ENCODE peak calls at places on chromosomes 13 and 19, in nine cellular contexts. One of them, this sample, is unnamed.

GRCh38 chr19:8609210-8610040 is 1.1 kb downstream of the ADAMTS10 start:
- DNase-seq in fibroblast of pulmonary artery: peak
- DNase-seq in choroid plexus epithelial cell: peak
- DNase-seq in foreskin fibroblast: peak
- DNase-seq in WERI-Rb-1: peak
- DNase-seq in GM23338: peak
- DNase-seq in MCF 10A: no peak
- DNase-seq in cardiac muscle cell: peak
- DNase-seq in dorsolateral prefrontal cortex: peak
- DNase-seq in this sample: peak

GRCh38 chr13:108508263-108508662 is 121.1 kb upstream of the MYO16 start:
- DNase-seq in fibroblast of pulmonary artery: peak
- DNase-seq in choroid plexus epithelial cell: peak
- DNase-seq in foreskin fibroblast: peak
- DNase-seq in WERI-Rb-1: no peak
- DNase-seq in GM23338: peak
- DNase-seq in MCF 10A: peak
- DNase-seq in cardiac muscle cell: peak
- DNase-seq in dorsolateral prefrontal cortex: no peak
- DNase-seq in this sample: no peak

GRCh38 chr19:30670011-30670329 is 297.8 kb downstream of the ZNF536 start:
- DNase-seq in fibroblast of pulmonary artery: no peak
- DNase-seq in choroid plexus epithelial cell: no peak
- DNase-seq in foreskin fibroblast: no peak
- DNase-seq in WERI-Rb-1: peak
- DNase-seq in GM23338: peak
- DNase-seq in MCF 10A: no peak
- DNase-seq in cardiac muscle cell: no peak
- DNase-seq in dorsolateral prefrontal cortex: no peak
- DNase-seq in this sample: no peak

GRCh38 chr19:45515081-45515624 is 7.9 kb downstream of the VASP start:
- DNase-seq in fibroblast of pulmonary artery: no peak
- DNase-seq in choroid plexus epithelial cell: no peak
- DNase-seq in foreskin fibroblast: no peak
- DNase-seq in WERI-Rb-1: no peak
- DNase-seq in GM23338: no peak
- DNase-seq in MCF 10A: no peak
- DNase-seq in cardiac muscle cell: no peak
- DNase-seq in dorsolateral prefrontal cortex: no peak
- DNase-seq in this sample: no peak

GRCh38 chr13:31261241-31261640 is 61.5 kb downstream of the B3GLCT start:
- DNase-seq in fibroblast of pulmonary artery: no peak
- DNase-seq in choroid plexus epithelial cell: no peak
- DNase-seq in foreskin fibroblast: peak
- DNase-seq in WERI-Rb-1: no peak
- DNase-seq in GM23338: no peak
- DNase-seq in MCF 10A: no peak
- DNase-seq in cardiac muscle cell: no peak
- DNase-seq in dorsolateral prefrontal cortex: no peak
- DNase-seq in this sample: no peak

GRCh38 chr19:14089412-14089661 is 1.2 kb downstream of the SAMD1 start:
- DNase-seq in fibroblast of pulmonary artery: peak
- DNase-seq in choroid plexus epithelial cell: peak
- DNase-seq in foreskin fibroblast: peak
- DNase-seq in WERI-Rb-1: peak
- DNase-seq in GM23338: peak
- DNase-seq in MCF 10A: no peak
- DNase-seq in cardiac muscle cell: peak
- DNase-seq in dorsolateral prefrontal cortex: no peak
- DNase-seq in this sample: no peak

GRCh38 chr19:40523322-40524047 is 53.2 kb upstream of the SHKBP1 start:
- DNase-seq in fibroblast of pulmonary artery: peak
- DNase-seq in choroid plexus epithelial cell: peak
- DNase-seq in foreskin fibroblast: peak
- DNase-seq in WERI-Rb-1: peak
- DNase-seq in GM23338: peak
- DNase-seq in MCF 10A: peak
- DNase-seq in cardiac muscle cell: peak
- DNase-seq in dorsolateral prefrontal cortex: peak
- DNase-seq in this sample: peak

GRCh38 chr13:61276401-61276800 is 139.2 kb downstream of the PCDH20 start:
- DNase-seq in fibroblast of pulmonary artery: no peak
- DNase-seq in choroid plexus epithelial cell: no peak
- DNase-seq in foreskin fibroblast: no peak
- DNase-seq in WERI-Rb-1: no peak
- DNase-seq in GM23338: no peak
- DNase-seq in MCF 10A: no peak
- DNase-seq in cardiac muscle cell: no peak
- DNase-seq in dorsolateral prefrontal cortex: no peak
- DNase-seq in this sample: no peak

GRCh38 chr19:49415102-49415809 is 8.0 kb downstream of the PTH2 start:
- DNase-seq in fibroblast of pulmonary artery: peak
- DNase-seq in choroid plexus epithelial cell: peak
- DNase-seq in foreskin fibroblast: no peak
- DNase-seq in WERI-Rb-1: no peak
- DNase-seq in GM23338: no peak
- DNase-seq in MCF 10A: no peak
- DNase-seq in cardiac muscle cell: peak
- DNase-seq in dorsolateral prefrontal cortex: no peak
- DNase-seq in this sample: no peak

GRCh38 chr13:24124789-24125476 is 35.6 kb upstream of the SPATA13 start:
- DNase-seq in fibroblast of pulmonary artery: no peak
- DNase-seq in choroid plexus epithelial cell: no peak
- DNase-seq in foreskin fibroblast: no peak
- DNase-seq in WERI-Rb-1: no peak
- DNase-seq in GM23338: peak
- DNase-seq in MCF 10A: no peak
- DNase-seq in cardiac muscle cell: no peak
- DNase-seq in dorsolateral prefrontal cortex: no peak
- DNase-seq in this sample: no peak

GRCh38 chr13:48647625-48648024 is 6.1 kb upstream of the CYSLTR2 start:
- DNase-seq in fibroblast of pulmonary artery: no peak
- DNase-seq in choroid plexus epithelial cell: peak
- DNase-seq in foreskin fibroblast: no peak
- DNase-seq in WERI-Rb-1: no peak
- DNase-seq in GM23338: no peak
- DNase-seq in MCF 10A: no peak
- DNase-seq in cardiac muscle cell: no peak
- DNase-seq in dorsolateral prefrontal cortex: no peak
- DNase-seq in this sample: no peak

DNA sequence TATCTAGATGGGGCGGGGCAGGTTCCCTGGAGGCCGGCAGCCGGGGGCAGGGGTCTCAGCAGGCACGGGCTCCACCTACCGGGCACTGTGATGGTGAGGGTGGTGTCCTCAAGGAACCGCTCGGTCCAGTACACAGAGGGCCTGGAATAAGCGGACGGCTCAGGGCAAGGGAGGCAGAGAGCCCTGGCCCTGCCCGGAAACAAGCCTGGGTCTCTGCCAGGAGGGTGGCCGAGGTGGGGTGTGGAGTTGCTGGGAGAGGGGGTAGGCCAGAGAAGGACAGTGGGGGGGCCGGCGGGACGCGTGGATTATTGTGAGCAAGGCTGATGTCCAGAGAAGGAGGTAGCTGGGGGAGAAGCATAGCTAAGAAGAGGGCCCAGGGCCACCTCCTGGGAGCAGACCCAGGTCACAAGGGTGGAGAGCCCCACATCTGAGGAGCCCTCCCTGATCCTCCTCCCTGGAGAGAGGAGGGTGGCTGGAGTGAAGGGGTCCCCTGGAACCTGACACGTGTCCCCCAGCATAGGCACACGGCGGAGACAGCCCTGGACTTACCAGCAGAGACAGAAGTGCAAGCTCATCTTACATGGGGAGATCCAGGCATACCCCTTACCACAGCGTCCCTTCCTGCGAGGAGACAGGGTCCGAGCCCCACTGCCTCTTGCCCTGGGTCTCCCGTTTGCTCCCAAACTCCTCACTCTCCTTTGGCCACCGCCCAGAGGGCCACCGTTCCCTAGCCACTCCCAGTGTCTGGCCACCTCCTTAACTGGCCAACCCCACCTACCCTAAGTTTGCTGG is 29.0 kb upstream of the MIER2 start:
- DNase-seq in fibroblast of pulmonary artery: no peak
- DNase-seq in choroid plexus epithelial cell: no peak
- DNase-seq in foreskin fibroblast: no peak
- DNase-seq in WERI-Rb-1: no peak
- DNase-seq in GM23338: no peak
- DNase-seq in MCF 10A: no peak
- DNase-seq in cardiac muscle cell: no peak
- DNase-seq in dorsolateral prefrontal cortex: no peak
- DNase-seq in this sample: no peak
- TF ChIP-seq CTCF in fibroblast of pulmonary artery: no peak
- TF ChIP-seq CTCF in choroid plexus epithelial cell: no peak
- TF ChIP-seq CTCF in foreskin fibroblast: no peak
- TF ChIP-seq CTCF in WERI-Rb-1: no peak
- TF ChIP-seq CTCF in GM23338: peak
- TF ChIP-seq CTCF in MCF 10A: no peak
- TF ChIP-seq CTCF in cardiac muscle cell: no peak
- TF ChIP-seq CTCF in dorsolateral prefrontal cortex: no peak
- TF ChIP-seq CTCF in this sample: no peak

DNA sequence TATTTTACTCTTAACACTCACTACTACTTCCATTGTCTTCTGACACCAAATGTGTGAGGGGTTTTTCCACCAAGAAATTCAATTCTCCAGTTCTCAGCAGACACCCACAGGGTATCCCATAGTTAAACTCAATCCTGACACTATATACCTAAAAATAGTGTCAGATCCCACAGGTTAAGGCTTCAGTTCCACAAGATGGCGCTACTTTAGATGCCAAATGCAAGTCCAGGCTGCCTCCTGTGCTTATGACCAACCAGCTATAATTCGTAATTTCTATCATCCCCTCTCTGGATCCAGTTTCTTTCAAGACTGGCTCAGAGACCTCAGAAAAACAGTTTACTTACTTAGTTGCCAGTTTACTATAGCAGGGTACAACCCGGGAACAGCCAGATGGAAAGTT is 1146.2 kb upstream of the SPRY2 start:
- DNase-seq in fibroblast of pulmonary artery: peak
- DNase-seq in choroid plexus epithelial cell: peak
- DNase-seq in foreskin fibroblast: no peak
- DNase-seq in WERI-Rb-1: peak
- DNase-seq in GM23338: peak
- DNase-seq in MCF 10A: peak
- DNase-seq in cardiac muscle cell: peak
- DNase-seq in dorsolateral prefrontal cortex: no peak
- DNase-seq in this sample: no peak
- TF ChIP-seq CTCF in fibroblast of pulmonary artery: no peak
- TF ChIP-seq CTCF in choroid plexus epithelial cell: peak
- TF ChIP-seq CTCF in foreskin fibroblast: no peak
- TF ChIP-seq CTCF in WERI-Rb-1: peak
- TF ChIP-seq CTCF in GM23338: peak
- TF ChIP-seq CTCF in MCF 10A: peak
- TF ChIP-seq CTCF in cardiac muscle cell: no peak
- TF ChIP-seq CTCF in dorsolateral prefrontal cortex: peak
- TF ChIP-seq CTCF in this sample: no peak

GRCh38 chr13:100541882-100542545 is 46.6 kb downstream of the GGACT start:
- DNase-seq in fibroblast of pulmonary artery: no peak
- DNase-seq in choroid plexus epithelial cell: no peak
- DNase-seq in foreskin fibroblast: no peak
- DNase-seq in WERI-Rb-1: peak
- DNase-seq in GM23338: no peak
- DNase-seq in MCF 10A: no peak
- DNase-seq in cardiac muscle cell: no peak
- DNase-seq in dorsolateral prefrontal cortex: no peak
- DNase-seq in this sample: no peak

GRCh38 chr13:100542546-100543156 is 45.9 kb downstream of the GGACT start:
- DNase-seq in fibroblast of pulmonary artery: peak
- DNase-seq in choroid plexus epithelial cell: peak
- DNase-seq in foreskin fibroblast: peak
- DNase-seq in WERI-Rb-1: no peak
- DNase-seq in GM23338: peak
- DNase-seq in MCF 10A: peak
- DNase-seq in cardiac muscle cell: peak
- DNase-seq in dorsolateral prefrontal cortex: no peak
- DNase-seq in this sample: no peak

GRCh38 chr13:100537951-100538462 is 50.6 kb downstream of the GGACT start:
- DNase-seq in fibroblast of pulmonary artery: no peak
- DNase-seq in choroid plexus epithelial cell: no peak
- DNase-seq in foreskin fibroblast: no peak
- DNase-seq in WERI-Rb-1: peak
- DNase-seq in GM23338: no peak
- DNase-seq in MCF 10A: no peak
- DNase-seq in cardiac muscle cell: no peak
- DNase-seq in dorsolateral prefrontal cortex: no peak
- DNase-seq in this sample: no peak

GRCh38 chr13:100537486-100537885 is 51.1 kb downstream of the GGACT start:
- DNase-seq in fibroblast of pulmonary artery: no peak
- DNase-seq in choroid plexus epithelial cell: no peak
- DNase-seq in foreskin fibroblast: no peak
- DNase-seq in WERI-Rb-1: no peak
- DNase-seq in GM23338: no peak
- DNase-seq in MCF 10A: no peak
- DNase-seq in cardiac muscle cell: no peak
- DNase-seq in dorsolateral prefrontal cortex: no peak
- DNase-seq in this sample: no peak

GRCh38 chr13:100540621-100541020 is 48.0 kb downstream of the GGACT start:
- DNase-seq in fibroblast of pulmonary artery: no peak
- DNase-seq in choroid plexus epithelial cell: peak
- DNase-seq in foreskin fibroblast: peak
- DNase-seq in WERI-Rb-1: no peak
- DNase-seq in GM23338: no peak
- DNase-seq in MCF 10A: no peak
- DNase-seq in cardiac muscle cell: peak
- DNase-seq in dorsolateral prefrontal cortex: no peak
- DNase-seq in this sample: no peak
- TF ChIP-seq CTCF in fibroblast of pulmonary artery: no peak
- TF ChIP-seq CTCF in choroid plexus epithelial cell: no peak
- TF ChIP-seq CTCF in foreskin fibroblast: no peak
- TF ChIP-seq CTCF in WERI-Rb-1: no peak
- TF ChIP-seq CTCF in GM23338: no peak
- TF ChIP-seq CTCF in MCF 10A: no peak
- TF ChIP-seq CTCF in cardiac muscle cell: no peak
- TF ChIP-seq CTCF in dorsolateral prefrontal cortex: no peak
- TF ChIP-seq CTCF in this sample: no peak

GRCh38 chr19:10003271-10003670 is 7.0 kb downstream of the COL5A3 start:
- DNase-seq in fibroblast of pulmonary artery: no peak
- DNase-seq in choroid plexus epithelial cell: no peak
- DNase-seq in foreskin fibroblast: no peak
- DNase-seq in WERI-Rb-1: no peak
- DNase-seq in GM23338: no peak
- DNase-seq in MCF 10A: no peak
- DNase-seq in cardiac muscle cell: no peak
- DNase-seq in dorsolateral prefrontal cortex: no peak
- DNase-seq in this sample: no peak

GRCh38 chr19:10004617-10005016 is 5.7 kb downstream of the COL5A3 start:
- DNase-seq in fibroblast of pulmonary artery: no peak
- DNase-seq in choroid plexus epithelial cell: no peak
- DNase-seq in foreskin fibroblast: no peak
- DNase-seq in WERI-Rb-1: no peak
- DNase-seq in GM23338: no peak
- DNase-seq in MCF 10A: no peak
- DNase-seq in cardiac muscle cell: no peak
- DNase-seq in dorsolateral prefrontal cortex: no peak
- DNase-seq in this sample: no peak

GRCh38 chr19:10005632-10006334 is 4.5 kb downstream of the COL5A3 start:
- DNase-seq in fibroblast of pulmonary artery: no peak
- DNase-seq in choroid plexus epithelial cell: no peak
- DNase-seq in foreskin fibroblast: no peak
- DNase-seq in WERI-Rb-1: no peak
- DNase-seq in GM23338: no peak
- DNase-seq in MCF 10A: no peak
- DNase-seq in cardiac muscle cell: no peak
- DNase-seq in dorsolateral prefrontal cortex: no peak
- DNase-seq in this sample: no peak

GRCh38 chr19:10000171-10000826 is 10.0 kb downstream of the COL5A3 start:
- DNase-seq in fibroblast of pulmonary artery: peak
- DNase-seq in choroid plexus epithelial cell: peak
- DNase-seq in foreskin fibroblast: peak
- DNase-seq in WERI-Rb-1: peak
- DNase-seq in GM23338: peak
- DNase-seq in MCF 10A: peak
- DNase-seq in cardiac muscle cell: peak
- DNase-seq in dorsolateral prefrontal cortex: peak
- DNase-seq in this sample: peak

GRCh38 chr19:10001899-10002298 is 8.4 kb downstream of the COL5A3 start:
- DNase-seq in fibroblast of pulmonary artery: peak
- DNase-seq in choroid plexus epithelial cell: peak
- DNase-seq in foreskin fibroblast: peak
- DNase-seq in WERI-Rb-1: peak
- DNase-seq in GM23338: peak
- DNase-seq in MCF 10A: peak
- DNase-seq in cardiac muscle cell: peak
- DNase-seq in dorsolateral prefrontal cortex: no peak
- DNase-seq in this sample: no peak
- TF ChIP-seq CTCF in fibroblast of pulmonary artery: peak
- TF ChIP-seq CTCF in choroid plexus epithelial cell: peak
- TF ChIP-seq CTCF in foreskin fibroblast: peak
- TF ChIP-seq CTCF in WERI-Rb-1: peak
- TF ChIP-seq CTCF in GM23338: peak
- TF ChIP-seq CTCF in MCF 10A: peak
- TF ChIP-seq CTCF in cardiac muscle cell: peak
- TF ChIP-seq CTCF in dorsolateral prefrontal cortex: peak
- TF ChIP-seq CTCF in this sample: no peak